ENCODE peak calls at places on chromosome 6, in six cellular contexts. H is PC-9; K is heart right ventricle; G is SW 1271; J is activated CD8-positive, alpha-beta memory T cell treated with anti-CD3 and anti-CD28 coated beads, Interleukin-2, amount 10 ng/mL, durations not matched to agents 7 days and 5 days; Z is ACHN. F is an unnamed sample.

GRCh38 chr6:43733471-43734293 is 36.3 kb upstream of the VEGFA start:
- DNase-seq in J (peak), H (no peak), K (no peak), G (no peak), Z (no peak), F (no peak)

GRCh38 chr6:63923139-63923739 is 287.6 kb downstream of the PHF3 start:
- DNase-seq in K (no peak), H (no peak), J (no peak), Z (peak), G (peak), F (no peak)

GRCh38 chr6:52221302-52221701 is 23.0 kb downstream of the IL17F start:
- DNase-seq in H (no peak), G (no peak), Z (no peak), J (peak), K (no peak), F (no peak)

GRCh38 chr6:140912686-140913085 is 1220.0 kb upstream of the GJE1 start:
- DNase-seq in H (no peak), K (no peak), Z (no peak), J (no peak), G (no peak), F (no peak)

GRCh38 chr6:161268526-161269210 is 5.2 kb downstream of the AGPAT4 start:
- DNase-seq in H (no peak), K (no peak), G (no peak), J (no peak), Z (no peak), F (no peak)

GRCh38 chr6:121594053-121594452 is 158.6 kb downstream of the GJA1 start:
- DNase-seq in J (no peak), G (no peak), K (no peak), H (no peak), Z (no peak), F (no peak)

GRCh38 chr6:26195376-26195923 is 108.2 kb downstream of the HFE start:
- DNase-seq in Z (peak), H (peak), J (peak), K (peak), G (no peak), F (peak)

GRCh38 chr6:169620171-169621125 is 81.4 kb downstream of the WDR27 start:
- DNase-seq in Z (no peak), K (no peak), H (no peak), J (no peak), G (no peak), F (no peak)

GRCh38 chr6:168086616-168087015 is 7.6 kb upstream of the FRMD1 start:
- DNase-seq in G (no peak), H (no peak), J (no peak), K (no peak), Z (no peak), F (no peak)